ENCODE peak calls at places on chromosomes 16 and 17, in four cellular contexts. O, Y, S and N are unnamed samples.

GRCh38 chr16:89823087-89823823 is 5.0 kb upstream of the SPIRE2 start:
- DNase-seq in O (no peak), Y (no peak), S (no peak), N (no peak)

GRCh38 chr17:41697122-41697962 is 8.7 kb downstream of the EIF1 start:
- DNase-seq in O (peak; percentile 85), Y (peak; percentile 64), S (peak; percentile 70), N (no peak)

GRCh38 chr17:37256627-37257026 is 119.2 kb upstream of the C17orf78 start:
- DNase-seq in O (no peak), Y (no peak), S (no peak), N (no peak)

GRCh38 chr17:81870155-81870977 is 771 bp downstream of the ARHGDIA start:
- DNase-seq in O (peak; percentile 65), Y (peak; percentile 69), S (peak; percentile 63), N (peak; percentile 36)

GRCh38 chr17:3796110-3796821 is 4.7 kb downstream of the ITGAE start:
- DNase-seq in O (no peak), Y (no peak), S (no peak), N (no peak)

GRCh38 chr16:8959921-8960787 is 3.6 kb downstream of the USP7 start:
- DNase-seq in O (no peak), Y (peak; percentile 37), S (no peak), N (no peak)

GRCh38 chr16:50708373-50709060 is 15.1 kb downstream of the NOD2 start:
- DNase-seq in O (no peak), Y (no peak), S (no peak), N (no peak)

GRCh38 chr17:29590261-29590978 is 972 bp upstream of the GIT1 start:
- DNase-seq in O (peak; percentile 35), Y (peak; percentile 58), S (no peak), N (no peak)

GRCh38 chr17:27630607-27631408 is at the start of gene LGALS9:
- DNase-seq in O (no peak), Y (peak; percentile 38), S (no peak), N (no peak)

GRCh38 chr16:14325921-14326401 is 254.8 kb downstream of the MRTFB start:
- DNase-seq in O (peak; percentile 58), Y (no peak), S (no peak), N (peak; percentile 49)

GRCh38 chr17:57463103-57463885 is 207.0 kb downstream of the MSI2 start:
- DNase-seq in O (no peak), Y (peak; percentile 95), S (no peak), N (no peak)

GRCh38 chr17:60971515-60972369 is 294.1 kb downstream of the BCAS3 start:
- DNase-seq in O (peak; percentile 32), Y (peak; percentile 80), S (peak; percentile 65), N (peak; percentile 65)

GRCh38 chr17:59845595-59846390 is 47.0 kb downstream of the TUBD1 start:
- DNase-seq in O (peak; percentile 48), Y (peak; percentile 89), S (peak; percentile 72), N (no peak)

GRCh38 chr16:47779201-47780016 is 318.3 kb downstream of the PHKB start:
- DNase-seq in O (peak; percentile 29), Y (peak; percentile 28), S (no peak), N (peak; percentile 10)

GRCh38 chr17:39144414-39144813 is 7.0 kb downstream of the PLXDC1 start:
- DNase-seq in O (peak; percentile 51), Y (peak; percentile 94), S (peak; percentile 62), N (no peak)

GRCh38 chr16:85891033-85891775 is 7.8 kb upstream of the IRF8 start:
- DNase-seq in O (no peak), Y (peak; percentile 19), S (peak; percentile 74), N (no peak)

GRCh38 chr17:64694207-64694606 is 32.1 kb upstream of the SMURF2 start:
- DNase-seq in O (peak; percentile 95), Y (peak; percentile 67), S (no peak), N (peak; percentile 47)

GRCh38 chr16:19513377-19514053 is 8.4 kb downstream of the GDE1 start:
- DNase-seq in O (no peak), Y (peak; percentile 29), S (no peak), N (no peak)

GRCh38 chr16:31700200-31700529 is 172.5 kb downstream of the AHSP start:
- DNase-seq in O (no peak), Y (no peak), S (no peak), N (peak; percentile 87)

GRCh38 chr16:47143677-47144558 is at the start of gene NETO2:
- DNase-seq in O (peak; percentile 58), Y (peak; percentile 56), S (peak; percentile 78), N (peak; percentile 78)

GRCh38 chr17:68868708-68869107 is 86.5 kb downstream of the ABCA8 start:
- DNase-seq in O (peak; percentile 56), Y (peak; percentile 31), S (no peak), N (no peak)

GRCh38 chr17:66462010-66462409 is 159.6 kb downstream of the PRKCA start:
- DNase-seq in O (no peak), Y (no peak), S (no peak), N (no peak)

GRCh38 chr16:51129105-51129504 is 22.0 kb downstream of the SALL1 start:
- DNase-seq in O (no peak), Y (peak; percentile 2), S (peak; percentile 27), N (no peak)

GRCh38 chr17:34276826-34277225 is 6.8 kb downstream of the CCL7 start:
- DNase-seq in O (no peak), Y (no peak), S (no peak), N (no peak)

GRCh38 chr16:72909196-72909595 is 138.7 kb downstream of the ZFHX3 start:
- DNase-seq in O (no peak), Y (no peak), S (no peak), N (no peak)

GRCh38 chr17:2394775-2395191 is 6.1 kb downstream of the MNT start:
- DNase-seq in O (peak; percentile 40), Y (no peak), S (no peak), N (no peak)

GRCh38 chr17:59427425-59427921 is 96.0 kb downstream of the YPEL2 start:
- DNase-seq in O (no peak), Y (peak; percentile 45), S (no peak), N (no peak)

GRCh38 chr17:17151055-17151454 is 55.1 kb downstream of the PLD6 start:
- DNase-seq in O (no peak), Y (peak; percentile 90), S (no peak), N (no peak)

GRCh38 chr17:33686171-33686570 is 393.1 kb upstream of the ASIC2 start:
- DNase-seq in O (no peak), Y (no peak), S (no peak), N (peak; percentile 39)

GRCh38 chr16:79997257-79997656 is 396.7 kb upstream of the MAF start:
- DNase-seq in O (peak; percentile 32), Y (peak; percentile 26), S (no peak), N (no peak)

GRCh38 chr17:64036198-64036922 is 15.9 kb upstream of the ICAM2 start:
- DNase-seq in O (no peak), Y (no peak), S (no peak), N (no peak)

GRCh38 chr16:85762970-85763369 is 12.1 kb upstream of the C16orf74 start:
- DNase-seq in O (no peak), Y (no peak), S (no peak), N (no peak)

GRCh38 chr16:83706394-83706793 is 101.4 kb upstream of the HSBP1 start:
- DNase-seq in O (no peak), Y (no peak), S (no peak), N (no peak)

GRCh38 chr16:21166561-21166961 is 8.1 kb downstream of the LDAF1 start:
- DNase-seq in O (no peak), Y (peak; percentile 52), S (no peak), N (no peak)

GRCh38 chr16:83581994-83582747 is 225.6 kb upstream of the HSBP1 start:
- DNase-seq in O (no peak), Y (no peak), S (no peak), N (no peak)

GRCh38 chr16:19109288-19109664 is 4.5 kb upstream of the ITPRIPL2 start:
- DNase-seq in O (no peak), Y (no peak), S (no peak), N (no peak)

GRCh38 chr16:49442805-49443204 is 69.2 kb downstream of the C16orf78 start:
- DNase-seq in O (no peak), Y (no peak), S (no peak), N (no peak)
- H3K27me3 ChIP-seq in O (no peaks in the 10 kb centered on the region), Y (peaks cover 2% of the 10 kb centered on the region), S (peaks cover 16% of the 10 kb centered on the region), N (no peaks in the 10 kb centered on the region)

GRCh38 chr16:985237-985636 is 3.7 kb downstream of the SOX8 start:
- DNase-seq in O (no peak), Y (no peak), S (no peak), N (no peak)
- TF ChIP-seq CTCF in O (no peak), Y (no peak), S (no peak), N (no peak)

DNA sequence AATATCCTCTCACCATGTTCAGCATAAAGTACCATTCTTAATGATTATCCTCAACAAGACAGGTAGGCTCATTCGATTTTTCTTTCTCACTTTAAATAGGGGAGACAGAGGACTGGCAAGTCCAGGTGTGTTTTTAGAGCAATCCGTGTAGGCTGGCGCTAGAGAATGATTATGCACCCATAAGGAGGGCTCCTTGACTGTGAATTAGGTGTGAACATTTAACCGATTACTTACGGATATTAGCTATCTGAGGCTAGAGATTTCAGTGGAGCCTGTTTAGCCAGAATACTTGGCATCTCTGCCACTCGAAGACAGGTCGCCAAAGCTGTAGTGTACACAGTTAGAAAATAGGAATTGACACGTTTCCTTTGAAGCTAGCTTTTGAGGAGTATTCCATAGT is 1.9 kb downstream of the SEC14L1 start:
- DNase-seq in O (no peak), Y (no peak), S (no peak), N (no peak)
- H3K4me1 ChIP-seq in O (peaks cover 63% of the 10 kb centered on the region), Y (peaks cover 19% of the 10 kb centered on the region), S (peaks cover 41% of the 10 kb centered on the region), N (peaks cover 19% of the 10 kb centered on the region)

GRCh38 chr16:81678326-81679095 is 100.6 kb upstream of the PLCG2 start:
- DNase-seq in O (no peak), Y (no peak), S (no peak), N (no peak)
- H3K27me3 ChIP-seq in O (no peaks in the 10 kb centered on the region), Y (no peaks in the 10 kb centered on the region), S (no peaks in the 10 kb centered on the region), N (no peaks in the 10 kb centered on the region)

DNA sequence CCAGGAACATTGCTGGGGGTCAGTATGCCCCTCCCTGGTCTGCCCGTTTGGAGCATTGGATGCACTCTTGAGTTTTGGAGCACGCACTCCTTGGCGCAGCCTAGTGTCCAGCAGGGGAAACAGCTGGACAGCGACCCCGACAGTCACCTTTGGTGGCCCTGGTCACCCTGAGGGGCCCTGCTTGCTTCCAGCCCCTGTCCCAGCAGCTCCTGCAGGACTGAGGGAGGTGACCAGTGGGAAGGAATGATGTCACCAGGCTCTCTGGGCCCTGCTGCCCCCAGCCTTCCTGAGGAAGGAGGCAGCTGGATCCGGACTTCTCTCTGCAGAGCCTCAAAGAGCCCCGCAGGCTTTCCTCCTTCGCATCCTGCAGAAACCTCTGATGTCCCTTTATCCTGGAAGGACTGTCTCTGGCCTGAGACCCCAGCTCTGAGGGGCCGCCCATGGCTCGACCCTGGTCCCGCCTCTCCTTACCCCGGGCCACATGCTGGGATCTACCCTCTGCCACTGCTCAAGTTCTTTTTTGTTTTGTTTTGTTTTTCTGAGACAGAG is 11.8 kb downstream of the ZSCAN10 start:
- DNase-seq in O (peak; percentile 42), Y (no peak), S (no peak), N (no peak)
- TF ChIP-seq CTCF in O (no peak), Y (peak; percentile 14), S (no peak), N (peak; percentile 25)

DNA sequence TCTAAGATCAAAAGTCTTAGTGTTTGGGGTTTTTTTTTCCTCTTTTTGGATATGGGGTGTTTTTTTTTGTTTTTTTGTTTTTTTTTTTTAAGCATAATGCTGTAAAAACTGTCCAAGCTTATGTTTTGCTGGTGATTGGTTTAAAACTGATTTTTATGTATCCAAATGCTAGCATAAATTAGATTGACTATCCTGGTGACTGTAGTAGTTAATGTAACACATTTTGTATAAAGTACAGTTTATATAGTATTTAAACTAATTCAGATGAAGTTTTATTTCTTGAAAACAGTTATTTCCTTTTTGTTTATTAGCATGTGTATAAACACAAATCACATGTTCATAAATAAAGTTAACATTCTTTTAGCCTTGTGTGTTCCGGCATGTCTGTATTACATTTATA is 10.9 kb downstream of the RBBP6 start:
- DNase-seq in O (no peak), Y (no peak), S (no peak), N (no peak)
- H3K4me1 ChIP-seq in O (peaks cover 49% of the 10 kb centered on the region), Y (peaks cover 1% of the 10 kb centered on the region), S (no peaks in the 10 kb centered on the region), N (no peaks in the 10 kb centered on the region)